ENCODE peak calls at places on chromosome 6, in eight cellular contexts. H is GM06990, T is HS-5, K is mesothelial cell of epicardium, F is A549, D is gastrocnemius medialis, P is endothelial cell, Z is HL-60. W is an unnamed sample.
A peak's percentile ranks its signal among the peaks of the same experiment; 100 is the strongest.

GRCh38 chr6:157613011-157613522 is 210.0 kb upstream of the SNX9 start:
- DNase-seq in D (no peak), P (no peak), Z (no peak), H (no peak), K (no peak), F (peak; percentile 73), T (peak; percentile 95), W (no peak)

GRCh38 chr6:137892271-137892708 is 25.2 kb downstream of the TNFAIP3 start:
- DNase-seq in K (no peak), T (peak; percentile 60), D (no peak), F (no peak), H (no peak), Z (no peak), P (no peak), W (no peak)

GRCh38 chr6:155084431-155085123 is 89.5 kb downstream of the TIAM2 start:
- DNase-seq in H (no peak), D (no peak), K (no peak), P (no peak), Z (no peak), F (no peak), T (no peak), W (no peak)

GRCh38 chr6:49517919-49518318 is 18.2 kb downstream of the GLYATL3 start:
- DNase-seq in D (no peak), K (no peak), P (no peak), T (no peak), Z (no peak), F (no peak), H (no peak), W (no peak)

GRCh38 chr6:125952764-125953501 is 3.6 kb upstream of the HINT3 start:
- DNase-seq in F (peak; percentile 78), H (no peak), P (no peak), K (no peak), D (no peak), Z (peak; percentile 50), T (no peak), W (no peak)

GRCh38 chr6:23656257-23656731 is 469.7 kb upstream of the NRSN1 start:
- DNase-seq in P (no peak), D (no peak), T (no peak), H (no peak), Z (no peak), F (no peak), K (no peak), W (no peak)

GRCh38 chr6:35183281-35183680 is 30.5 kb upstream of the SCUBE3 start:
- DNase-seq in K (no peak), D (no peak), T (no peak), P (no peak), F (no peak), Z (no peak), H (no peak), W (no peak)

GRCh38 chr6:168222261-168222660 is 97.3 kb downstream of the DACT2 start:
- DNase-seq in H (no peak), Z (no peak), T (no peak), K (no peak), P (no peak), F (no peak), D (no peak), W (no peak)

GRCh38 chr6:12648171-12648570 is 68.4 kb upstream of the PHACTR1 start:
- DNase-seq in D (no peak), K (no peak), H (no peak), P (no peak), T (no peak), Z (no peak), F (no peak), W (no peak)

W was measured in T47D.